ENCODE peak calls at places on chromosomes 12 and 14, in four cellular contexts. G is GM23248, M is sigmoid colon, J is AG10803. Q is an unnamed sample.

GRCh38 chr12:45183263-45183662 is 32.6 kb upstream of the ANO6 start:
- DNase-seq in G (peak; percentile 37), M (no peak), J (peak; percentile 29), Q (peak; percentile 38)

GRCh38 chr12:25186788-25187397 is 8.1 kb downstream of the DNAI7 start:
- DNase-seq in G (no peak), M (no peak), J (no peak), Q (no peak)

GRCh38 chr14:56224179-56224578 is 106.0 kb downstream of the PELI2 start:
- DNase-seq in G (no peak), M (no peak), J (no peak), Q (no peak)

GRCh38 chr12:52423661-52424503 is 10.3 kb downstream of the KRT75 start:
- DNase-seq in G (no peak), M (peak; percentile 69), J (no peak), Q (no peak)

GRCh38 chr14:37903561-37904191 is 304.0 kb upstream of the SSTR1 start:
- DNase-seq in G (peak; percentile 72), M (no peak), J (peak; percentile 63), Q (peak; percentile 70)

GRCh38 chr12:53044052-53044581 is 5.7 kb upstream of the TNS2 start:
- DNase-seq in G (peak; percentile 43), M (peak; percentile 70), J (peak; percentile 48), Q (no peak)

GRCh38 chr14:72812292-72812851 is 81.5 kb downstream of the DPF3 start:
- DNase-seq in G (no peak), M (peak; percentile 83), J (no peak), Q (no peak)

GRCh38 chr14:102775855-102776760 is 1.1 kb upstream of the TRAF3 start:
- DNase-seq in G (peak; percentile 90), M (no peak), J (peak; percentile 69), Q (peak; percentile 81)

GRCh38 chr14:94307410-94307992 is 14.4 kb upstream of the SERPINA10 start:
- DNase-seq in G (no peak), M (no peak), J (no peak), Q (peak; percentile 11)

GRCh38 chr14:32933943-32934890 is 4.5 kb upstream of the NPAS3 start:
- DNase-seq in G (peak; percentile 58), M (peak; percentile 70), J (peak; percentile 29), Q (peak; percentile 23)

GRCh38 chr14:33110737-33111443 is 172.2 kb downstream of the NPAS3 start:
- DNase-seq in G (no peak), M (no peak), J (no peak), Q (no peak)

GRCh38 chr14:33835677-33836076 is 115.2 kb downstream of the EGLN3 start:
- DNase-seq in G (no peak), M (no peak), J (no peak), Q (no peak)

GRCh38 chr12:129381717-129382116 is 522.1 kb downstream of the TMEM132D start:
- DNase-seq in G (no peak), M (no peak), J (no peak), Q (no peak)

GRCh38 chr14:20675669-20676068 is 8.7 kb upstream of the RNASE4 start:
- DNase-seq in G (no peak), M (no peak), J (no peak), Q (no peak)

GRCh38 chr12:47816646-47817271 is 2.9 kb downstream of the HDAC7 start:
- DNase-seq in G (no peak), M (peak; percentile 75), J (no peak), Q (peak; percentile 39)

GRCh38 chr12:108890208-108890607 is 10.3 kb downstream of the DAO start:
- DNase-seq in G (peak; percentile 12), M (no peak), J (no peak), Q (peak; percentile 26)

GRCh38 chr14:102873546-102874061 is 48.9 kb upstream of the AMN start:
- DNase-seq in G (no peak), M (no peak), J (no peak), Q (no peak)

GRCh38 chr12:19129121-19129485 is 430 bp upstream of the PLEKHA5 start:
- DNase-seq in G (no peak), M (no peak), J (peak; percentile 37), Q (peak; percentile 47)

GRCh38 chr12:53948650-53949593 is 5.8 kb upstream of the HOXC12 start:
- DNase-seq in G (no peak), M (no peak), J (no peak), Q (no peak)

DNA sequence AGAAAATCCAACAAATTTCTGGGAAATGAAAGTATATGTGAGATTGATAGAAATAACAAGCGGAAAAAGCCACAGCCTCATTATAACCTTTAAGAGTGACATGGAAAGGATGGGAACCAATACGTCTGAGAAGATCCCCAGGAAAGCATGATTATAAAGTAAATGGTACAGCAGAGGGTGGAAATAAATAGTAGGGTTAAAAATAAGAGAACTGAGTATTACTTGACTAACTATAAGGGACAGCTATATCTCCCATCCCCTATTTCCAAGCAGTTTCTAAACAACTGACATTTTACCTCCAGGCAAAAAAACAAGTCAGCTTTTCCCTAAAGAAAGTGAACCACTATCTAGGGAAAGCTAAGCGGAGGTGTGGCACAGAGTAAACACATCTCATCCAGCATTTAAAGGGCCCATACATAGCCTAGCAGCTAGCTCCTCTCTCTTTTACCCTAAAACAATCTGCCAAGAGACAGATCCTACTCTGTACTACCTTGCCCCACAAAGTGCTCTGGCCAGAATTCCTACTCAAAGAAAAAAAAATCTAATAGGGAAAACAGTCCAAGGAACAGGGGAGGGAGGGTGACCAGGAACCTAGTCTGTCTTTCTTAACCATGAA is 11.2 kb downstream of the OSBPL8 start:
- DNase-seq in G (no peak), M (no peak), J (no peak), Q (no peak)
- H3K4me3 ChIP-seq in G (no peak overlapping the region), M (no peak overlapping the region), J (no peak overlapping the region), Q (no peak overlapping the region)

GRCh38 chr14:74616507-74616906 is 4.5 kb upstream of the LTBP2 start:
- DNase-seq in G (peak; percentile 96), M (no peak), J (peak; percentile 76), Q (peak; percentile 79)

GRCh38 chr14:74618078-74618952 is 6.3 kb upstream of the LTBP2 start:
- DNase-seq in G (peak; percentile 85), M (no peak), J (peak; percentile 84), Q (peak; percentile 78)

GRCh38 chr14:74614508-74615495 is 2.8 kb upstream of the LTBP2 start:
- DNase-seq in G (peak; percentile 64), M (no peak), J (peak; percentile 57), Q (no peak)

GRCh38 chr14:74615735-74616134 is 3.7 kb upstream of the LTBP2 start:
- DNase-seq in G (peak; percentile 49), M (no peak), J (no peak), Q (no peak)

DNA sequence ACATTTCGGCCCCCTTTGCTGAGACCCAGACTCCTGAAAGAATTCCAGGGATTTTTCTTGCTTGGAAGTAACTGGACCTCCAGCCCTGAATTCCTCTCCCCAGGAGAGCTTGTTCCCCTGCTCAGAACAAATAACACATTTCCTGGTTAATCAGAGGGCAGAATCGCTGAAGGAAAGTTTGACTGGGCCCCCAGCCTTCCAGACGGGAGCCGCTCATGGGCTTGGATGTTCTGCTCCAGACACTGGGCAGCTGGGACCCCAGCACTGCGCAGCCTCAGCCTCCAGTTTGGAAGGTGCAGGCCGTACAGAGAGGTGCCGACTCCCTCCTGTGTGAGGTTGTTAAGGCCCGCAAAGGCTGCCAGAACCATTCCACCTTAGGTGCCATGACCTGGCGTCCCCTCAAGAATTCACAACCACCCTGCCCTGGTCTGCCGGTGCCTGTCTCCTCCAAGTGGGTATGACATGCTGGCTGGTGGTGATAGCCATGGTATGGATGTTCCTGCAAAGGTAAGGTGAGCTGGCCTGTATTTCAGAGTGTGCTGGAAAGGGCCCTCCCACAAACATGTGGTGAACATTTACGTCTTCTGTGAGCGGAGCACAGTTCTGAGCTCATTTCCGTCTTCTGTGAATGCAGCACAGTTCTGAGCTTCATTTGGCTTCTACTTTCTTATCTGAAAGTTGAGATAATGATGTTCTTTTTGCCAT is 5.1 kb upstream of the LTBP2 start:
- DNase-seq in G (peak; percentile 61), M (no peak), J (no peak), Q (peak; percentile 85)
- H3K4me3 ChIP-seq in G (peak overlapping the region; percentile 67), M (no peak overlapping the region), J (no peak overlapping the region), Q (no peak overlapping the region)

GRCh38 chr14:88325883-88326282 is 2.8 kb upstream of the KCNK10 start:
- DNase-seq in G (no peak), M (no peak), J (no peak), Q (no peak)

GRCh38 chr14:88322505-88323085 is 474 bp downstream of the KCNK10 start:
- DNase-seq in G (no peak), M (no peak), J (no peak), Q (no peak)

GRCh38 chr14:88323520-88324199 is 591 bp upstream of the KCNK10 start:
- DNase-seq in G (peak; percentile 32), M (no peak), J (peak; percentile 3), Q (peak; percentile 13)

GRCh38 chr14:88321692-88322504 is 1.2 kb downstream of the KCNK10 start:
- DNase-seq in G (no peak), M (no peak), J (no peak), Q (no peak)

DNA sequence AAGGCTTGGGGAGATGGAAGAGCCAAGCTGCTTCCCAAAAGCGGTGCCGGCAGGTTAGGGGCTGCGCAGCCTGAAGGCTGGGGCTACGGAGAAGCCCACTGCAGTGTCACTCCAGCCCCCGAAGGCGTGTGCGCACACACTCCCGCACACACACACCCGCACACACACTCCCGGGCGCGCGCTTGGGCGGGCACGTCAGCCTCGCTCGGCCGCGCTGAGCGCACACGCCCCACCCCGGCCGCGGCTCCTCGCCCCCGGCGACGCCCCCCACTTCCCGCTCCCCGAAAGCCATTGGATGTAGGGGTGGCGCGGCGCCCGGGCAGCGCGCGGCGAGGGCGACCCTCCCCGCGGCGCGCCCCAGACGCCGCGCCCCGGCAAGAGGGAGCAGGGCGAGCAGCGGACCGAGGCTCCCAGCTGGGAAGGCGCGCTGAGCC is at the start of gene KCNK10:
- DNase-seq in G (no peak), M (no peak), J (no peak), Q (no peak)
- H3K4me3 ChIP-seq in G (peak within 1 kb of the TSS; percentile 39), M (no peak within 1 kb of the TSS), J (peak within 1 kb of the TSS; percentile 29), Q (no peak within 1 kb of the TSS)

GRCh38 chr12:116361404-116362223 is 84.1 kb upstream of the MED13L start:
- DNase-seq in G (no peak), M (no peak), J (no peak), Q (no peak)

GRCh38 chr12:116360579-116361403 is 83.3 kb upstream of the MED13L start:
- DNase-seq in G (no peak), M (no peak), J (no peak), Q (no peak)

GRCh38 chr12:116354534-116354933 is 77.0 kb upstream of the MED13L start:
- DNase-seq in G (no peak), M (no peak), J (no peak), Q (no peak)

GRCh38 chr12:116354950-116355779 is 77.7 kb upstream of the MED13L start:
- DNase-seq in G (no peak), M (no peak), J (no peak), Q (no peak)

DNA sequence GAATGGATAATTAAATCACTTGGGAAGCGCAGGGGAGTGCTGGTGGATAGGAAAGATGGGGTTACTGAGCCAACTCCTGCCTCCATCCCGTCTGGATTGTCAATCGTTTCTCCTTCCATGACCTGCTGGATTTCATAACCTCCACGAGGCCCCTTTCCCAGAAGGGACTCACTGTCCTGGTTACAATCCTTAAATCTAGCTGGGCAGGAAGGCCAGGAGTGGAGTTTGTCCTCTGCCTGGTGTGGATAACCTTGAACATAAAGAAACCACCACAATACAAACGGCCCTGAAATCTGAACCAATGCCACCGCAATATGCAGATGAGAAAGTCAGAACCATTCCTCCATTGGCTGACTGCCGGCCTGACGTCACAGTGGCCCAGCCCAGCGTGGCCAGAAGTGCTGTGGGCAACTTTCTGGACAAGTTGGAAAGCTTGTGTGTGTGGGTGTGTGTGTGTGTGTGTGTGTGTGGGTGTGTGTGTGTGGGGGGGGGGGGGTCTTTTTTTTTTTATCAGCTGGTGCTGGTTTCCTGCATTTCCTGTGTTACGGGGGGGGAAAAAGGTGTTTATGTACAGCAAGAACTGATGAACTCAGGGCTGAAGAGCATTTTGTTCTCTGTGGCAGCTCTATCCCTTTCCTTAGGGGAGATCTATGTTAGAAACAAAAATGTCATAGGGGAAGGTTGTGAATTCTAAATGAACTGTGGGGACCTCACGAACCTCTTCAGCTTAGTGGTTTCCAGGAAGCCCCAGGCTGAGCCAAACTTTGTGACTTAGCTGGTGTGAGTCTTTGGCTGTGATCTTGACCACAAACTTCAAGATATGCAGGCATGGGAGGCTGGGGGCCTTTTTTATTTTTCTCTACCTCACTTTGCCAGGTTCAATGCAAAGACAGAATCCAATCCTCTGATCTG is 81.6 kb upstream of the MED13L start:
- DNase-seq in G (peak; percentile 92), M (peak; percentile 96), J (peak; percentile 94), Q (peak; percentile 98)
- H3K4me3 ChIP-seq in G (peak overlapping the region; percentile 50), M (no peak overlapping the region), J (peak overlapping the region; percentile 36), Q (no peak overlapping the region)